ENCODE peak calls at places on chromosomes 2 and 18, in four cellular contexts. R is CD8-positive, alpha-beta memory T cell; H is AG10803; G is foreskin fibroblast. O is an unnamed sample.

GRCh38 chr2:175111200-175111657 is 56.8 kb downstream of the ATF2 start:
- DNase-seq in R (peak), H (peak), G (peak), O (no peak)

GRCh38 chr2:227608469-227609338 is 5.9 kb downstream of the SCYGR3 start:
- DNase-seq in R (peak), H (no peak), G (no peak), O (peak)

GRCh38 chr18:39455300-39455699 is 1889.7 kb upstream of the CELF4 start:
- DNase-seq in R (no peak), H (peak), G (peak), O (no peak)

GRCh38 chr2:20012032-20012281 is 511 bp downstream of the MATN3 start:
- DNase-seq in R (no peak), H (no peak), G (no peak), O (no peak)

GRCh38 chr2:128420776-128421175 is 102.1 kb upstream of the HS6ST1 start:
- DNase-seq in R (no peak), H (no peak), G (no peak), O (no peak)

GRCh38 chr2:201441409-201441808 is 9.8 kb downstream of the TRAK2 start:
- DNase-seq in R (no peak), H (no peak), G (no peak), O (no peak)

GRCh38 chr2:147149589-147150245 is 695.1 kb upstream of the ACVR2A start:
- DNase-seq in R (no peak), H (peak), G (peak), O (no peak)

GRCh38 chr2:85502720-85503119 is 36.2 kb upstream of the MAT2A start:
- DNase-seq in R (no peak), H (no peak), G (no peak), O (no peak)

GRCh38 chr18:31230495-31230894 is 67.8 kb upstream of the DSC1 start:
- DNase-seq in R (no peak), H (no peak), G (no peak), O (peak)

GRCh38 chr2:118720866-118721265 is 126.6 kb downstream of the EN1 start:
- DNase-seq in R (no peak), H (no peak), G (no peak), O (no peak)

GRCh38 chr2:238459081-238459629 is 32.4 kb downstream of the ASB1 start:
- DNase-seq in R (no peak), H (peak), G (peak), O (no peak)

GRCh38 chr2:24228470-24228869 is 53.6 kb downstream of the FAM228A start:
- DNase-seq in R (no peak), H (no peak), G (peak), O (no peak)

GRCh38 chr2:64515075-64515474 is 9.1 kb upstream of the AFTPH start:
- DNase-seq in R (no peak), H (no peak), G (no peak), O (no peak)

GRCh38 chr2:238286987-238287386 is 1.4 kb downstream of the PER2 start:
- DNase-seq in R (no peak), H (peak), G (peak), O (no peak)

GRCh38 chr2:179613701-179614100 is 247.7 kb downstream of the ZNF385B start:
- DNase-seq in R (no peak), H (peak), G (peak), O (no peak)

GRCh38 chr2:174939046-174939445 is 66.1 kb downstream of the CHN1 start:
- DNase-seq in R (no peak), H (peak), G (peak), O (no peak)

GRCh38 chr2:178855151-178855550 is 47.9 kb upstream of the TTN start:
- DNase-seq in R (no peak), H (no peak), G (no peak), O (no peak)

GRCh38 chr2:65023742-65024141 is 32.5 kb upstream of the CEP68 start:
- DNase-seq in R (no peak), H (no peak), G (no peak), O (no peak)

GRCh38 chr2:238294046-238294392 is 5.6 kb upstream of the PER2 start:
- DNase-seq in R (no peak), H (no peak), G (no peak), O (no peak)

GRCh38 chr2:221726894-221727513 is 154.9 kb upstream of the EPHA4 start:
- DNase-seq in R (no peak), H (no peak), G (no peak), O (no peak)

GRCh38 chr2:222318712-222319575 is 20.1 kb upstream of the PAX3 start:
- DNase-seq in R (no peak), H (no peak), G (peak), O (peak)

GRCh38 chr2:64599469-64599868 is 54.2 kb downstream of the SERTAD2 start:
- DNase-seq in R (no peak), H (no peak), G (no peak), O (no peak)

GRCh38 chr18:43904209-43904837 is 627.0 kb upstream of the SYT4 start:
- DNase-seq in R (no peak), H (no peak), G (no peak), O (no peak)

GRCh38 chr2:178266445-178266844 is 72.1 kb downstream of the OSBPL6 start:
- DNase-seq in R (no peak), H (no peak), G (no peak), O (no peak)

GRCh38 chr2:28263690-28264089 is 129.0 kb upstream of the FOSL2 start:
- DNase-seq in R (no peak), H (no peak), G (no peak), O (no peak)

GRCh38 chr18:48073231-48073930 is 142.9 kb upstream of the SMAD2 start:
- DNase-seq in R (no peak), H (peak), G (peak), O (no peak)

GRCh38 chr2:197309369-197310231 is 980 bp downstream of the ANKRD44 start:
- DNase-seq in R (peak), H (no peak), G (peak), O (peak)

GRCh38 chr2:126527836-126528490 is 128.0 kb upstream of the GYPC start:
- DNase-seq in R (peak), H (peak), G (peak), O (peak)

GRCh38 chr2:71742953-71743601 is 289.7 kb downstream of the DYSF start:
- DNase-seq in R (no peak), H (peak), G (peak), O (no peak)

GRCh38 chr2:105262662-105263091 is 21.1 kb downstream of the GPR45 start:
- DNase-seq in R (no peak), H (peak), G (peak), O (no peak)

GRCh38 chr2:131425191-131426021 is 50.5 kb upstream of the TUBA3D start:
- DNase-seq in R (no peak), H (no peak), G (peak), O (no peak)
- H3K4me3 ChIP-seq in R (no peak), H (no peak), G (no peak), O (no peak)

GRCh38 chr18:55588001-55588875 is at the start of gene TCF4:
- DNase-seq in R (peak), H (peak), G (peak), O (no peak)
- H3K4me3 ChIP-seq in R (peak), H (peak), G (peak), O (peak)

GRCh38 chr18:46167971-46168370 is 63.8 kb downstream of the HAUS1 start:
- DNase-seq in R (peak), H (no peak), G (no peak), O (peak)
- H3K4me3 ChIP-seq in R (peak), H (no peak), G (no peak), O (peak)

GRCh38 chr2:67846341-67847070 is 216.3 kb downstream of the C1D start:
- DNase-seq in R (peak), H (peak), G (peak), O (peak)
- H3K4me3 ChIP-seq in R (no peak), H (peak), G (no peak), O (no peak)

O was measured in GM06990.